ENCODE peak calls at places on chromosome 6, in nine cellular contexts. N is stimulated activated naive CD8-positive, alpha-beta T cell treated with anti-CD3 and anti-CD28 coated beads, Interleukin-15, Interleukin-2, amounts not matched to agents 100 U/mL and 50 U/mL, for 24 hours; V is memory B cell; P is activated T-helper 1 cell treated with anti-CD3 and anti-CD28 coated beads, Interleukin-12 subunit alpha, Interleukin-12 subunit beta, Interleukin-2, Interleukin-4 antibody, amounts not matched to agents 30 ng/mL and 10 ng/mL and 1 ng/mL, durations not matched to agents 14 hours and 24 hours and 36 hours; O is activated CD4-positive, alpha-beta T cell treated with anti-CD3 and anti-CD28 coated beads for 48 hours; W is NCI-H1105; Q is ELR; F is Right ventricle myocardium superior; G is left cardiac atrium. U is an unnamed sample.

GRCh38 chr6:97958143-97958542 is 675.1 kb upstream of the MMS22L start:
- DNase-seq in Q (peak), V (no peak), O (no peak), P (no peak), G (peak), W (no peak), F (no peak), N (no peak), U (no peak)

GRCh38 chr6:143007626-143008025 is 53.1 kb upstream of the AIG1 start:
- DNase-seq in F (no peak), G (no peak), V (no peak), O (no peak), W (no peak), N (no peak), P (no peak), Q (no peak), U (no peak)

GRCh38 chr6:150004101-150004782 is 21.1 kb downstream of the RAET1L start:
- DNase-seq in Q (no peak), W (no peak), F (no peak), O (peak), N (peak), P (peak), V (peak), G (no peak), U (peak)

GRCh38 chr6:80382796-80383195 is 276.3 kb downstream of the BCKDHB start:
- DNase-seq in F (no peak), P (no peak), N (no peak), W (peak), G (no peak), V (no peak), Q (no peak), O (no peak), U (no peak)

GRCh38 chr6:149985506-149985937 is 21.8 kb downstream of the ULBP1 start:
- DNase-seq in F (no peak), O (no peak), W (no peak), G (no peak), P (no peak), Q (peak), N (no peak), V (no peak), U (no peak)

GRCh38 chr6:107786709-107787588 is 37.2 kb downstream of the SCML4 start:
- DNase-seq in G (no peak), O (peak), P (peak), N (no peak), V (no peak), Q (no peak), W (no peak), F (no peak), U (peak)

GRCh38 chr6:47434372-47435253 is 43.0 kb upstream of the CD2AP start:
- DNase-seq in W (no peak), V (no peak), Q (no peak), G (no peak), N (no peak), F (no peak), O (no peak), P (no peak), U (no peak)

GRCh38 chr6:102127253-102127652 is 733.7 kb downstream of the GRIK2 start:
- DNase-seq in P (no peak), O (no peak), G (no peak), Q (no peak), F (no peak), N (no peak), W (no peak), V (no peak), U (no peak)

GRCh38 chr6:37279366-37280134 is 21.6 kb upstream of the TMEM217 start:
- DNase-seq in W (no peak), G (no peak), P (no peak), F (no peak), Q (no peak), O (no peak), N (no peak), V (no peak), U (no peak)

GRCh38 chr6:113065606-113066005 is 718.5 kb downstream of the RFPL4B start:
- DNase-seq in G (no peak), W (no peak), V (no peak), P (no peak), Q (peak), F (no peak), N (no peak), O (no peak), U (no peak)

GRCh38 chr6:88339816-88340215 is 173.7 kb upstream of the CNR1 start:
- DNase-seq in V (no peak), Q (no peak), G (no peak), O (no peak), F (no peak), W (no peak), N (no peak), P (no peak), U (no peak)

GRCh38 chr6:70790483-70790882 is 122.8 kb downstream of the SMAP1 start:
- DNase-seq in N (no peak), W (no peak), P (no peak), F (no peak), Q (no peak), G (no peak), V (no peak), O (no peak), U (no peak)

GRCh38 chr6:27862396-27863061 is 49.7 kb downstream of the OR2B2 start:
- DNase-seq in O (no peak), F (no peak), Q (no peak), W (no peak), G (no peak), V (no peak), P (no peak), N (no peak), U (no peak)

GRCh38 chr6:16136536-16137450 is 7.9 kb downstream of the MYLIP start:
- DNase-seq in N (peak), P (no peak), Q (peak), F (no peak), G (no peak), O (peak), W (no peak), V (no peak), U (no peak)

GRCh38 chr6:155778336-155778735 is 322.7 kb upstream of the NOX3 start:
- DNase-seq in O (no peak), V (no peak), F (no peak), Q (no peak), N (no peak), P (no peak), G (no peak), W (no peak), U (no peak)

GRCh38 chr6:126112171-126112632 is 125.9 kb downstream of the TRMT11 start:
- DNase-seq in F (no peak), G (no peak), O (no peak), V (no peak), N (no peak), P (no peak), Q (no peak), W (no peak), U (no peak)

GRCh38 chr6:36659271-36659670 is 19.2 kb upstream of the CDKN1A start:
- DNase-seq in Q (peak), F (no peak), P (no peak), O (no peak), W (no peak), N (no peak), G (no peak), V (no peak), U (no peak)

GRCh38 chr6:153644000-153644399 is 395.0 kb upstream of the OPRM1 start:
- DNase-seq in N (no peak), G (no peak), P (no peak), F (no peak), V (no peak), O (no peak), W (no peak), Q (no peak), U (no peak)

GRCh38 chr6:149963212-149963461 is 606 bp upstream of the ULBP1 start:
- DNase-seq in P (peak), V (no peak), O (peak), W (peak), G (no peak), F (no peak), N (peak), Q (peak), U (peak)

GRCh38 chr6:56652994-56653393 is 10.3 kb upstream of the DST start:
- DNase-seq in Q (peak), N (no peak), V (no peak), W (peak), O (no peak), G (no peak), F (no peak), P (no peak), U (no peak)